ENCODE peak calls at places on chromosomes 5 and 9, in ten cellular contexts. One of them, this sample, is unnamed.

GRCh38 chr5:79464695-79465332 is 49.1 kb downstream of the HOMER1 start:
- DNase-seq in neural progenitor cell: peak
- DNase-seq in fibroblast of the aortic adventitia: peak
- DNase-seq in HFF-Myc: no peak
- DNase-seq in IMR-90: peak
- DNase-seq in fibroblast of mammary gland: peak
- DNase-seq in mammary epithelial cell: peak
- DNase-seq in tibial artery: no peak
- DNase-seq in lung: no peak
- DNase-seq in choroid plexus epithelial cell: peak
- DNase-seq in this sample: no peak

GRCh38 chr9:106862946-106863740 is at the start of gene ZNF462:
- DNase-seq in HFF-Myc: no peak
- DNase-seq in mammary epithelial cell: peak
- DNase-seq in tibial artery: peak
- DNase-seq in neural progenitor cell: peak
- DNase-seq in fibroblast of mammary gland: peak
- DNase-seq in IMR-90: peak
- DNase-seq in choroid plexus epithelial cell: peak
- DNase-seq in lung: peak
- DNase-seq in fibroblast of the aortic adventitia: peak
- DNase-seq in this sample: no peak

GRCh38 chr5:137635521-137635921 is 100.4 kb downstream of the KLHL3 start:
- DNase-seq in HFF-Myc: no peak
- DNase-seq in fibroblast of the aortic adventitia: no peak
- DNase-seq in tibial artery: no peak
- DNase-seq in neural progenitor cell: no peak
- DNase-seq in mammary epithelial cell: no peak
- DNase-seq in IMR-90: peak
- DNase-seq in lung: peak
- DNase-seq in choroid plexus epithelial cell: peak
- DNase-seq in fibroblast of mammary gland: no peak
- DNase-seq in this sample: no peak

GRCh38 chr5:80300125-80300524 is 19.7 kb upstream of the SPZ1 start:
- DNase-seq in lung: no peak
- DNase-seq in fibroblast of the aortic adventitia: no peak
- DNase-seq in neural progenitor cell: no peak
- DNase-seq in choroid plexus epithelial cell: no peak
- DNase-seq in tibial artery: no peak
- DNase-seq in IMR-90: no peak
- DNase-seq in mammary epithelial cell: no peak
- DNase-seq in fibroblast of mammary gland: no peak
- DNase-seq in HFF-Myc: no peak
- DNase-seq in this sample: no peak

GRCh38 chr9:97632406-97632991 is 669 bp downstream of the TSTD2 start:
- DNase-seq in neural progenitor cell: peak
- DNase-seq in tibial artery: no peak
- DNase-seq in choroid plexus epithelial cell: peak
- DNase-seq in IMR-90: peak
- DNase-seq in mammary epithelial cell: no peak
- DNase-seq in lung: no peak
- DNase-seq in fibroblast of the aortic adventitia: peak
- DNase-seq in fibroblast of mammary gland: peak
- DNase-seq in HFF-Myc: peak
- DNase-seq in this sample: peak

GRCh38 chr5:169270827-169271226 is 30.1 kb downstream of the SLIT3 start:
- DNase-seq in mammary epithelial cell: no peak
- DNase-seq in HFF-Myc: no peak
- DNase-seq in fibroblast of mammary gland: no peak
- DNase-seq in fibroblast of the aortic adventitia: no peak
- DNase-seq in IMR-90: no peak
- DNase-seq in tibial artery: no peak
- DNase-seq in lung: no peak
- DNase-seq in neural progenitor cell: no peak
- DNase-seq in choroid plexus epithelial cell: no peak
- DNase-seq in this sample: no peak

GRCh38 chr9:137044502-137045177 is 1.3 kb downstream of the NPDC1 start:
- DNase-seq in HFF-Myc: no peak
- DNase-seq in lung: no peak
- DNase-seq in IMR-90: no peak
- DNase-seq in choroid plexus epithelial cell: no peak
- DNase-seq in neural progenitor cell: no peak
- DNase-seq in fibroblast of the aortic adventitia: no peak
- DNase-seq in tibial artery: no peak
- DNase-seq in mammary epithelial cell: no peak
- DNase-seq in fibroblast of mammary gland: no peak
- DNase-seq in this sample: no peak

GRCh38 chr9:70053864-70054263 is 10.2 kb downstream of the MAMDC2 start:
- DNase-seq in neural progenitor cell: no peak
- DNase-seq in lung: no peak
- DNase-seq in HFF-Myc: no peak
- DNase-seq in mammary epithelial cell: peak
- DNase-seq in choroid plexus epithelial cell: no peak
- DNase-seq in fibroblast of the aortic adventitia: no peak
- DNase-seq in tibial artery: no peak
- DNase-seq in fibroblast of mammary gland: no peak
- DNase-seq in IMR-90: no peak
- DNase-seq in this sample: no peak

GRCh38 chr9:112005939-112006338 is 109.3 kb downstream of the UGCG start:
- DNase-seq in IMR-90: no peak
- DNase-seq in fibroblast of mammary gland: no peak
- DNase-seq in choroid plexus epithelial cell: no peak
- DNase-seq in mammary epithelial cell: no peak
- DNase-seq in fibroblast of the aortic adventitia: no peak
- DNase-seq in HFF-Myc: no peak
- DNase-seq in lung: no peak
- DNase-seq in tibial artery: no peak
- DNase-seq in neural progenitor cell: peak
- DNase-seq in this sample: no peak

GRCh38 chr5:153352685-153353219 is 137.7 kb upstream of the GRIA1 start:
- DNase-seq in neural progenitor cell: no peak
- DNase-seq in fibroblast of the aortic adventitia: no peak
- DNase-seq in lung: no peak
- DNase-seq in tibial artery: no peak
- DNase-seq in HFF-Myc: no peak
- DNase-seq in IMR-90: no peak
- DNase-seq in fibroblast of mammary gland: peak
- DNase-seq in mammary epithelial cell: peak
- DNase-seq in choroid plexus epithelial cell: no peak
- DNase-seq in this sample: peak

GRCh38 chr9:110606179-110606578 is 26.6 kb upstream of the SVEP1 start:
- DNase-seq in HFF-Myc: no peak
- DNase-seq in mammary epithelial cell: no peak
- DNase-seq in neural progenitor cell: no peak
- DNase-seq in lung: no peak
- DNase-seq in IMR-90: peak
- DNase-seq in fibroblast of the aortic adventitia: no peak
- DNase-seq in fibroblast of mammary gland: no peak
- DNase-seq in choroid plexus epithelial cell: peak
- DNase-seq in tibial artery: no peak
- DNase-seq in this sample: no peak

DNA sequence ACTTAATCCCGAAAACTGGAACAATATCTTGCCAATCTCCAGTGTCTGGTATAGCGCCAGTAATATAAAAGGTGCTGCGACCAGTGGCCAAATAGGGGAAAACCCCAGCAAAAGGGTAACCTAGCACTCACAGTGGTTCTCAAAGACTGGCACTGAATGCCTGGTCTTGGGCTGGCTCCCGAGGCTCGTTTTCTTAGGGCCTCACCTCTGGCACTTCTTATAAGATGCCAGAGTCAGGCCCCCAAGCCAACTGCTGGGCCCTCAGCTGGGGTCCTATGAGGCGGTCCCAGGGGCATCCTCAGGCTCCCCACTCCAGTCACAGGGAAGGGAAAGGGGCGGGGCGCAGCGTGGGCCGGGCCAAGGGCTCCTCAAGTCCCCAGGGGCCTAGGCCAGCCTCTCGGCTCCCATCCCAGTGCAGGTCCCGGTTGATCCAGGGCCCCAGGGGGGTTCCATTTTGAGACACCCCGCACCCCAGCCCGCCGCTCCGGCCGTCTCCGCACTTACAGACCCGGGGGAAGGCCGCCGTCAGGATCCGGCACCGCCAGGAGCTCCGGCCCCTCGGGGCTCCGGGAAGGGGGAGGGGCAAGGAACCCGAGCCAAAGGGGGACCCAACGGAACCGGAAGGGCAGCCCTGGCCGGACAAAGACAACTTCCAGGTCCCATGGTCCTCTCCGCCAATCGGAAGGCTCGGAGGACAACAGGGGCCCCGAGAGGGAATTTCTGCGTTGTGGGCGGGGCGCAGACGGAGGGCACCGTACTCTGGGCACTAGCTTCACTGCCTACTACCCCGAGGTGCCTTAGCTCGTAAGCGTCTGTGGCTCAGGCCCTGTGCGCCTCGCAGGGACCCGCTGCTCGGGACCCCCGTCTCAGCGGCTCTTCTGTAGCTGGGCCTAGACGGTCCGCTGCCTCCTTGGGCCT is at the start of gene ZBTB26:
- DNase-seq in fibroblast of mammary gland: peak
- DNase-seq in choroid plexus epithelial cell: peak
- DNase-seq in lung: peak
- DNase-seq in fibroblast of the aortic adventitia: peak
- DNase-seq in tibial artery: peak
- DNase-seq in HFF-Myc: peak
- DNase-seq in mammary epithelial cell: peak
- DNase-seq in neural progenitor cell: peak
- DNase-seq in IMR-90: peak
- DNase-seq in this sample: peak
- TF ChIP-seq CTCF in fibroblast of mammary gland: no peak
- TF ChIP-seq CTCF in choroid plexus epithelial cell: no peak
- TF ChIP-seq CTCF in lung: no peak
- TF ChIP-seq CTCF in fibroblast of the aortic adventitia: peak
- TF ChIP-seq CTCF in tibial artery: no peak
- TF ChIP-seq CTCF in HFF-Myc: no peak
- TF ChIP-seq CTCF in mammary epithelial cell: no peak
- TF ChIP-seq CTCF in neural progenitor cell: peak
- TF ChIP-seq CTCF in IMR-90: no peak
- TF ChIP-seq CTCF in this sample: no peak

DNA sequence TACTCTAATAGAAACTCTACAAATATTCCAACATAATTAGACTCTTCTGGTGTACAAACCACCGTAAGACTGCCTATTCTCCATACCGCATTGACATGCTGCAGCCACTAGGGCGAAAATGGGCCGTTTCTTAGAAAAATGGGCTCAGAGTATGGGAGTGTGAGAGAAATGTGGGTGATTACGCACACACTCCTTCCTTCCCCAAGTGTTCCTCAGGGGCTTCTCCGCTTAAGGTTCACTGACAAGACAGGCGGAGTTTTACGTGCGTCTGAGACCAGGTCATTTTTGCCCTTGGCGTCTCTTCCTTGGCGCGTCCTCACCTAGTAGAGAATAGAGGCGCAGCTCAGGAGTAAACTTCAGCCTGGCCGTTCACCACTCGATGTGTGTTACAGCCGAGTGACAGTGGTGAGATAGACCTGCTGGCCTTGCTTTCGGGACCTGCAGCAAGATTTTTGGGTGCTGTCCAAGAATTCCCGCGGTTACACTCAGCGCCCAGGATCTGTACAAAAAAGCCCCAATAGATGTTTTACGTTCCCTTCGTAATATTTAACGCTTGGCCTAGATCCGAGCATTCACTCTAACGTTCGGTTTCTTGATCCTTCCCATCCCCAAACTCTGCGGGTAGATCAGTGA is 1.8 kb upstream of the NTRK2 start:
- DNase-seq in fibroblast of mammary gland: peak
- DNase-seq in HFF-Myc: no peak
- DNase-seq in choroid plexus epithelial cell: peak
- DNase-seq in neural progenitor cell: peak
- DNase-seq in mammary epithelial cell: peak
- DNase-seq in fibroblast of the aortic adventitia: peak
- DNase-seq in lung: no peak
- DNase-seq in tibial artery: no peak
- DNase-seq in IMR-90: peak
- DNase-seq in this sample: no peak
- H3K4me3 ChIP-seq in fibroblast of mammary gland: no peak
- H3K4me3 ChIP-seq in HFF-Myc: no peak
- H3K4me3 ChIP-seq in choroid plexus epithelial cell: peak
- H3K4me3 ChIP-seq in neural progenitor cell: peak
- H3K4me3 ChIP-seq in mammary epithelial cell: peak
- H3K4me3 ChIP-seq in fibroblast of the aortic adventitia: no peak
- H3K4me3 ChIP-seq in lung: no peak
- H3K4me3 ChIP-seq in tibial artery: peak
- H3K4me3 ChIP-seq in IMR-90: no peak
- H3K4me3 ChIP-seq in this sample: peak

DNA sequence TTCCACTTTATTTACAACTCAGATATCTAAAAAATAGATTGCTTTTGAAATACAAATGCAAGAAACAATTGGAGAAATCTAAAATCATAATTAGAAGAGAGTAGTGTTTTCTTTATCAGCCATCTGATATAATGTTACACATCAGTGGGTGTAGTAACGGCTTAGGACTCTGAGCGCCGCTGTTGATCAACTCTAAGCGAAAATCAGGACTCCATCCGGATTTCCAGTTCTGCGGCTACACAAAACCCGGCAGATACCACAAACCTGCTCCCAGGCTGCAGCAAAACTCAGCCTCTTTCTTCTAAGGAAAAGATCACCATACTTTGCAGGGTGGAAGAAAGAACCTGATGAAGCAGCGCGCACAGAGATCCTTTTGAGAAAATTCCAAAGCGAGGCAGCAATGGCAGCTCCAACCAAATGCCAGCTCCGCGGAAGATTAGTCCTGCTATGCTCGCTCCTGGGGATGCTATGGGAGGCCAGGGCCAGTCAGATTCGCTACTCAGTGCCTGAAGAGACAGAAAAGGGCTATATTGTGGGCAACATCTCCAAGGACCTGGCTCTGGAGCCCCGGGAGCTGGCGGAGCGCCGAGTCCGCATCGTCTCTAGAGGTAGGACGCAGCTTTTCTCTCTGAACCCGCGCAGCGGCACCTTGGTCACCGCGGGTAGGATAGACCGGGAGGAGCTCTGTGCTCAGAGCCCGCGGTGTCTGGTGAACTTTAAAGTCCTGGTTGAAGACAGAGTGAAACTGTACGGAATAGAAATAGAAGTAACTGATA is at the start of gene PCDHGA9:
- DNase-seq in choroid plexus epithelial cell: peak
- DNase-seq in HFF-Myc: no peak
- DNase-seq in fibroblast of mammary gland: peak
- DNase-seq in lung: no peak
- DNase-seq in mammary epithelial cell: peak
- DNase-seq in neural progenitor cell: no peak
- DNase-seq in tibial artery: peak
- DNase-seq in IMR-90: peak
- DNase-seq in fibroblast of the aortic adventitia: peak
- DNase-seq in this sample: no peak
- TF ChIP-seq CTCF in choroid plexus epithelial cell: peak
- TF ChIP-seq CTCF in HFF-Myc: peak
- TF ChIP-seq CTCF in fibroblast of mammary gland: peak
- TF ChIP-seq CTCF in lung: no peak
- TF ChIP-seq CTCF in mammary epithelial cell: peak
- TF ChIP-seq CTCF in neural progenitor cell: peak
- TF ChIP-seq CTCF in tibial artery: peak
- TF ChIP-seq CTCF in IMR-90: peak
- TF ChIP-seq CTCF in fibroblast of the aortic adventitia: peak
- TF ChIP-seq CTCF in this sample: peak

GRCh38 chr5:135030123-135030517 is 3.9 kb downstream of the PITX1 start:
- DNase-seq in fibroblast of mammary gland: no peak
- DNase-seq in IMR-90: no peak
- DNase-seq in fibroblast of the aortic adventitia: no peak
- DNase-seq in lung: no peak
- DNase-seq in choroid plexus epithelial cell: no peak
- DNase-seq in tibial artery: no peak
- DNase-seq in HFF-Myc: no peak
- DNase-seq in neural progenitor cell: peak
- DNase-seq in mammary epithelial cell: no peak
- DNase-seq in this sample: no peak
- H3K4me3 ChIP-seq in fibroblast of mammary gland: no peak
- H3K4me3 ChIP-seq in IMR-90: no peak
- H3K4me3 ChIP-seq in fibroblast of the aortic adventitia: no peak
- H3K4me3 ChIP-seq in lung: no peak
- H3K4me3 ChIP-seq in choroid plexus epithelial cell: no peak
- H3K4me3 ChIP-seq in tibial artery: peak
- H3K4me3 ChIP-seq in HFF-Myc: peak
- H3K4me3 ChIP-seq in neural progenitor cell: no peak
- H3K4me3 ChIP-seq in mammary epithelial cell: peak
- H3K4me3 ChIP-seq in this sample: no peak